ENCODE peak calls at places on chromosomes 3 and 15, in six cellular contexts. Y is neural progenitor cell, S is PC-3, H is A673, T is GM23338, L is astrocyte. E is an unnamed sample.

GRCh38 chr15:84151205-84151931 is 84.2 kb upstream of the GOLGA6L4 start:
- DNase-seq in Y (no peak), S (no peak), H (peak; percentile 19), T (no peak), L (peak; percentile 27), E (no peak)

GRCh38 chr15:74242296-74242929 is 6.3 kb downstream of the CCDC33 start:
- DNase-seq in Y (peak; percentile 45), S (peak; percentile 19), H (no peak), T (no peak), L (peak; percentile 31), E (no peak)

GRCh38 chr3:73796382-73796781 is 171.6 kb upstream of the PDZRN3 start:
- DNase-seq in Y (no peak), S (no peak), H (no peak), T (no peak), L (no peak), E (no peak)

GRCh38 chr3:33900809-33901505 is 102.5 kb downstream of the PDCD6IP start:
- DNase-seq in Y (no peak), S (no peak), H (no peak), T (no peak), L (no peak), E (no peak)

GRCh38 chr3:195071916-195072820 is 198.8 kb downstream of the XXYLT1 start:
- DNase-seq in Y (no peak), S (no peak), H (no peak), T (no peak), L (no peak), E (no peak)

GRCh38 chr3:30302027-30302426 is 304.4 kb upstream of the TGFBR2 start:
- DNase-seq in Y (no peak), S (peak; percentile 30), H (no peak), T (no peak), L (no peak), E (no peak)

GRCh38 chr15:58019503-58020376 is 45.8 kb downstream of the ALDH1A2 start:
- DNase-seq in Y (no peak), S (peak; percentile 45), H (no peak), T (no peak), L (peak; percentile 32), E (no peak)

GRCh38 chr3:160822931-160823330 is 66.9 kb downstream of the PPM1L start:
- DNase-seq in Y (no peak), S (no peak), H (peak; percentile 43), T (no peak), L (no peak), E (no peak)

GRCh38 chr3:5806192-5806591 is 618.7 kb downstream of the EDEM1 start:
- DNase-seq in Y (peak; percentile 41), S (peak; percentile 50), H (peak; percentile 63), T (no peak), L (no peak), E (no peak)

DNA sequence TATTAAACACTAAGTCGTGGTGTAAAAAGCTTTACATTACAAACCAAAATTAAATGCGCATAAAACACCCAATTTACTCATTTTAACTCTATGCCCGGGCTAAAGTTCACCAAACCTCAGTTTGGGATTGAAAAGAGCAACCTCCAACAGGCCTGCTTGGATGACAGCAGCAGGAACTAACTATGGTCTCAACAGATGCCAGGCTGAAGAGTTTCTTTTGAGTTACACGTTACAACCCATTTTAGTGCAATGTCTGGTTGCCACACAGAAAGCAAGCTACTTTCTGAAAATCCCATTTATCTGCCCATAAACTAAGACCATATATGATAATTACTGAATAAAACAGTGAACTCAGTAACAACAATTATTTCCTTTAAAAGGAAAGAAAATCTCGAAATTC is 2.2 kb downstream of the SATB1 start:
- DNase-seq in Y (peak; percentile 7), S (no peak), H (no peak), T (peak; percentile 16), L (no peak), E (peak; percentile 20)
- H3K4me3 ChIP-seq in Y (peak overlapping the region; percentile 95), S (peak overlapping the region; percentile 85), H (peak overlapping the region; percentile 73), T (peak overlapping the region; percentile 81), L (peak overlapping the region; percentile 89), E (peak overlapping the region; percentile 76)

DNA sequence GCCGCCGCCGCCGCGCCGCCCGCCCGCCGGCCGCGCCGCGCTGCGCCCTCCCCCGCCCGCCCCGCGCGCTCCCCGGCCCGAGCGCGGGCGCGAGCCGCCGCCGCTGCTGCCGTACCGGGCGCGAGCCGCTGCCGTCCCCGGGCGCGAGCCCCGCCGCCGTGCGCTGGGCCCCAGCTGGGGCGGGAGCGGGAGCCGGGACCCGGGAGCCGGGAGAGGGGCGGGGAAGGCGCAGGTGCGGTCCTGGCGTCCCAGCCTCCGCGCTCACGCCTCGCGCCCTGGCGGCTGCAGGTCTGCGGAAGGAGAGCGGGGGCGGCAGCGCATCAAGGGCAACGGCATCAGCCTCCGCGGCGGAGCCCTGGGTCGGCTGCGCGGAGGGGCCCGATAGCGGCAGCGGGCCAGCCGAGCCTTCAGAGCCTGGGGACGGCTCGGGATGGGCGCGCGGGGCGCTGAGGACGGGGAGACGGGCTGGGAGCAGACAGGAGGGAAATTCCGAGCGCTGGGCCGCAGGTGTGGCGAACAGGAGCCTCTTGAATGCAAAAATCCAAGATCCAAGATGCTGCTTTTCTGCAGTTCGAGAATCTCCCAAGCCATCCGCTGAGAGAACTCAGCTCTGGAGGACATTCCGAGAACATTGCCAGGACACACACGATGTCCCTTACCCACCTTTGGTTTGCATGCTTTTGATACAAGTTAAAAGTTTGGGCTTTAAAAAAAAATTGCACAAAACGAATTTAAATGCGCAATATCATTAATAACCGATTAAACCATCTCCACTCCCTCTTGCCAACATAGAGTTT is 251.1 kb downstream of the TJP1 start:
- DNase-seq in Y (peak; percentile 90), S (peak; percentile 10), H (peak; percentile 21), T (peak; percentile 84), L (peak; percentile 12), E (no peak)
- TF ChIP-seq EZH2 in Y (no peak), S (peak; percentile 86), H (peak; percentile 84), T (peak; percentile 53), L (peak; percentile 52), E (no peak)

DNA sequence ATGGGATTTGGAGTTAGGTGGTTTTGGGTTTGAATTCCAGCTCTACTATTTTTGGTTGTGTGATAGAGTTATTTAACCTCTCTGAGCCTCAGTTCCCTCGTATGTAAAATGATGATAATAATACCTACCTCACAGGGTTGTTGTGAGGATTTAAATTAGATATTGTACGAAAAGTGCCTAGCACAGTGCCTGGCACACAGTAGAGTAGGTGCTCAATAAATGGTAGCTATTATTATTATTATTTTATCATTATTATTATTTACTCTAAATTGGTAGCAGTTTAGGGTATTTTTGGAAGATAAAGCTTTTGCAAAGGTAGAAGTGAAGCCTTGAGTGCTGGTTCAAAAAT is 1.3 kb upstream of the AP2M1 start:
- DNase-seq in Y (no peak), S (no peak), H (no peak), T (no peak), L (no peak), E (no peak)
- H3K4me1 ChIP-seq in Y (peaks cover 22% of the 10 kb centered on the region), S (peaks cover 55% of the 10 kb centered on the region), H (peaks cover 9% of the 10 kb centered on the region), T (peaks cover 15% of the 10 kb centered on the region), L (peaks cover 58% of the 10 kb centered on the region), E (peaks cover 34% of the 10 kb centered on the region)

DNA sequence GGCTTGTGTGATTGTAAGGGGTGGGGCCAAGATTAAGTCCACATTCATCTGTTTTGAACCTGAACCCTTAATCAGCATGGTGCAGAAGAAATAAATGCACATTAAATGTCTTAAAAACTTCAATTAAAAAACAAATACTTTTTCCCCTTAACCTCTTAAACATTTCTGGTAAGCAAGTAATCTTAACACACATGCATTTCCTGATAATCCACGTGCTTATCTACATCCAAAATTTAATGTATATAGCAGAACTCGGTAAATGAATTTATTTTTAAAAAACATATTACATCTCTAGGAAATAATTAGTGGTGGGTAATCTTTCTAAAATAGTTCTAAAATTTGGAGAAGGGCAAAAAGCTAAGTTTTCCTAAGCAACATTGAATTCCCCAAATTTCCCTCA is 189.9 kb upstream of the TBC1D5 start:
- DNase-seq in Y (no peak), S (no peak), H (no peak), T (no peak), L (no peak), E (no peak)
- H3K4me3 ChIP-seq in Y (no peak overlapping the region), S (no peak overlapping the region), H (no peak overlapping the region), T (no peak overlapping the region), L (no peak overlapping the region), E (no peak overlapping the region)

GRCh38 chr3:96202181-96202580 is 612.2 kb upstream of the EPHA6 start:
- DNase-seq in Y (no peak), S (no peak), H (no peak), T (no peak), L (no peak), E (no peak)
- TF ChIP-seq EZH2 in Y (no peak), S (no peak), H (no peak), T (no peak), L (no peak), E (no peak)

GRCh38 chr3:119781330-119782198 is at the start of gene NR1I2:
- DNase-seq in Y (no peak), S (no peak), H (no peak), T (peak; percentile 12), L (no peak), E (no peak)
- H3K4me1 ChIP-seq in Y (no peaks in the 10 kb centered on the region), S (no peaks in the 10 kb centered on the region), H (no peaks in the 10 kb centered on the region), T (no peaks in the 10 kb centered on the region), L (no peaks in the 10 kb centered on the region), E (no peaks in the 10 kb centered on the region)

GRCh38 chr3:67656614-67657013 is 2.2 kb upstream of the SUCLG2 start:
- DNase-seq in Y (no peak), S (no peak), H (no peak), T (no peak), L (no peak), E (no peak)

GRCh38 chr3:67657192-67657591 is 2.8 kb upstream of the SUCLG2 start:
- DNase-seq in Y (no peak), S (no peak), H (no peak), T (no peak), L (no peak), E (no peak)

GRCh38 chr3:67654832-67655152 is 380 bp upstream of the SUCLG2 start:
- DNase-seq in Y (no peak), S (peak; percentile 6), H (no peak), T (no peak), L (no peak), E (no peak)

GRCh38 chr3:67654099-67654831 is at the start of gene SUCLG2:
- DNase-seq in Y (peak; percentile 89), S (peak; percentile 56), H (peak; percentile 73), T (peak; percentile 93), L (peak; percentile 70), E (peak; percentile 88)

GRCh38 chr3:67655364-67656121 is 1.1 kb upstream of the SUCLG2 start:
- DNase-seq in Y (no peak), S (no peak), H (no peak), T (no peak), L (no peak), E (peak; percentile 91)
- H3K4me3 ChIP-seq in Y (no peak overlapping the region), S (peak overlapping the region; percentile 77), H (no peak overlapping the region), T (no peak overlapping the region), L (no peak overlapping the region), E (peak overlapping the region; percentile 62)

GRCh38 chr15:72197460-72198409 is at the start of gene GRAMD2A:
- DNase-seq in Y (peak; percentile 65), S (no peak), H (peak; percentile 46), T (peak; percentile 89), L (peak; percentile 21), E (no peak)
- TF ChIP-seq EZH2 in Y (peak; percentile 84), S (no peak), H (no peak), T (no peak), L (no peak), E (no peak)

DNA sequence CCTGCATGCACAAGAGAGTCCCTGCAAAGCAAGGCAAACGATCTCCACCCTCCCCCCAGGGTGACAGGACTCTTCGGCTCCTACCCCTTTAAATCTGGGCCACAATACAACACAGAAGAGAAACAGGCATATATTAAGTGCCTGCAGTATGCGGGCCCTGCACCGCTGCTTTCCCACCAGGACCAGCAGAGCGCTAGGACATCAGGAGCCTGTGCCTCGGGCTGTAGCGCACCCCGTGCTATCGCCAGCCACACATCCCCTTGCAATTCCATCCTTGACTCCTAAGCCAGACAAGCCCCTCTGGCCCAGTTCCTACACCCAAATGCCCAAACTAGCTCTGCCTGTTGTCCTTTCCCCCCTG is 4.1 kb downstream of the GALNT15 start:
- DNase-seq in Y (no peak), S (no peak), H (no peak), T (no peak), L (no peak), E (no peak)
- H3K4me1 ChIP-seq in Y (no peaks in the 10 kb centered on the region), S (peaks cover 12% of the 10 kb centered on the region), H (no peaks in the 10 kb centered on the region), T (no peaks in the 10 kb centered on the region), L (peaks cover 66% of the 10 kb centered on the region), E (peaks cover 10% of the 10 kb centered on the region)

E was measured in DND-41.